ENCODE peak calls at places on chromosomes 3 and 15, in six cellular contexts. Q is GM12878, T is HCT116, E is H1, V is HepG2, W is K562. L is an unnamed sample.

GRCh38 chr3:71652786-71653419 is 69.4 kb upstream of the FOXP1 start:
- DNase-seq in V (peak; percentile 50), Q (peak; percentile 4), W (peak; percentile 17), T (peak; percentile 4), E (no peak), L (no peak)

GRCh38 chr15:80699981-80700380 is 4.9 kb downstream of the ABHD17C start:
- DNase-seq in T (no peak), W (no peak), E (no peak), Q (no peak), V (no peak), L (no peak)

GRCh38 chr15:74525946-74526345 is 15.1 kb upstream of the ARID3B start:
- DNase-seq in E (no peak), T (peak; percentile 72), V (no peak), W (peak; percentile 12), Q (no peak), L (no peak)

GRCh38 chr3:151439652-151440125 is 21.2 kb downstream of the IGSF10 start:
- DNase-seq in T (peak; percentile 53), Q (no peak), E (no peak), W (peak; percentile 40), V (peak; percentile 49), L (no peak)

GRCh38 chr3:99965077-99965476 is 147.4 kb downstream of the CMSS1 start:
- DNase-seq in V (no peak), E (no peak), W (no peak), T (no peak), Q (no peak), L (no peak)

GRCh38 chr3:72633534-72633933 is 214.7 kb downstream of the SHQ1 start:
- DNase-seq in E (no peak), T (no peak), V (no peak), Q (no peak), W (no peak), L (no peak)

GRCh38 chr3:59235221-59236012 is 185.6 kb upstream of the CFAP20DC start:
- DNase-seq in Q (peak; percentile 46), T (no peak), W (no peak), V (no peak), E (no peak), L (no peak)

GRCh38 chr3:195249858-195250464 is 21.0 kb downstream of the XXYLT1 start:
- DNase-seq in E (no peak), W (no peak), Q (no peak), T (no peak), V (no peak), L (no peak)

GRCh38 chr3:100525753-100526612 is 33.6 kb downstream of the TMEM45A start:
- DNase-seq in W (no peak), E (no peak), V (no peak), T (peak; percentile 27), Q (no peak), L (no peak)

GRCh38 chr15:98503970-98504369 is 144.4 kb upstream of the IGF1R start:
- DNase-seq in E (no peak), W (no peak), Q (no peak), T (no peak), V (no peak), L (no peak)

GRCh38 chr3:16181361-16181760 is 6.9 kb downstream of the GALNT15 start:
- DNase-seq in T (no peak), E (no peak), V (no peak), Q (no peak), W (no peak), L (no peak)

GRCh38 chr3:24377218-24377993 is 117.2 kb downstream of the THRB start:
- DNase-seq in W (no peak), V (no peak), T (no peak), Q (no peak), E (no peak), L (no peak)

GRCh38 chr3:43963208-43963607 is 272.5 kb downstream of the ABHD5 start:
- DNase-seq in W (no peak), Q (no peak), T (no peak), V (no peak), E (no peak), L (no peak)

GRCh38 chr3:122314467-122314866 is 10.6 kb upstream of the CSTA start:
- DNase-seq in V (no peak), W (no peak), Q (no peak), E (no peak), T (no peak), L (no peak)

GRCh38 chr3:126438746-126439145 is 36.9 kb downstream of the ZXDC start:
- DNase-seq in E (no peak), T (no peak), Q (no peak), W (no peak), V (no peak), L (no peak)

GRCh38 chr15:88630141-88630721 is 8.6 kb upstream of the ISG20 start:
- DNase-seq in V (no peak), E (no peak), W (no peak), T (no peak), Q (no peak), L (no peak)

GRCh38 chr3:196080997-196081833 is 675 bp downstream of the TFRC start:
- DNase-seq in E (no peak), T (no peak), Q (no peak), W (peak; percentile 73), V (peak; percentile 35), L (peak; percentile 45)

GRCh38 chr3:66363133-66363532 is 137.7 kb downstream of the LRIG1 start:
- DNase-seq in T (no peak), V (no peak), W (no peak), E (no peak), Q (no peak), L (no peak)

GRCh38 chr15:89406756-89407650 is 72.4 kb upstream of the POLG start:
- DNase-seq in T (no peak), W (no peak), V (no peak), Q (no peak), E (no peak), L (peak; percentile 70)

GRCh38 chr3:71708478-71709098 is 16.6 kb downstream of the EIF4E3 start:
- DNase-seq in W (no peak), T (no peak), E (no peak), Q (no peak), V (no peak), L (no peak)

GRCh38 chr15:100020181-100020580 is 286.9 kb upstream of the LYSMD4 start:
- DNase-seq in E (peak; percentile 50), T (no peak), V (no peak), Q (no peak), W (no peak), L (peak; percentile 61)

GRCh38 chr3:161403251-161403650 is 31.9 kb upstream of the SPTSSB start:
- DNase-seq in Q (no peak), T (no peak), V (no peak), E (no peak), W (no peak), L (no peak)

GRCh38 chr3:141797819-141798405 is 34.7 kb downstream of the GRK7 start:
- DNase-seq in W (no peak), T (no peak), V (no peak), E (no peak), Q (no peak), L (no peak)

DNA sequence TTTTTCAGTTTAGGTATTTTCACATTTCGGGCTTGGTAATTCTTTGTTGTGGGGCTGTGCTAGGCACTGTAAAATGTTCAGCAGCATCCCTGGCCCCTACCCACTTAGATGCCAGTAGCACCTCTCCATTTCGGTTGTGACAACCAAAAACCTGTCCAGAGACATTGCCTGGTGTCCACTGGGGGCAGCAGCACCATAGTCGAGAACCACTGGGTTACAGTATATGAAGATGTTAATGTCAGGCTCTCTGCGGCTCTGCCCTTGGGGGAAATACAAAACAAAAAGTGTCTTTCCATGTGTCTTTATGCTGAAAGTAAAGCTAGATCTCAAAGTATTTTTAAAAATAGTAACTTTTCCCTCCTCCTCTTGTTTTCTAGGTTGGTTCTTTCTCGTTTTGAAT is 177.2 kb downstream of the ITPR1 start:
- DNase-seq in V (peak; percentile 5), T (no peak), W (peak; percentile 44), Q (no peak), E (no peak), L (peak; percentile 55)
- TF ChIP-seq ATF3 in V (no peak), T (no peak), W (no peak), Q (no peak), E (no peak), L (no peak)

GRCh38 chr3:51709675-51710074 is 2.8 kb downstream of the GRM2 start:
- DNase-seq in T (no peak), Q (no peak), W (no peak), E (no peak), V (no peak), L (no peak)
- TF ChIP-seq ATF3 in T (no peak), Q (no peak), W (no peak), E (no peak), V (no peak), L (no peak)

GRCh38 chr3:80113331-80113730 is 345.5 kb upstream of the ROBO1 start:
- DNase-seq in Q (no peak), V (peak; percentile 26), E (no peak), T (no peak), W (no peak), L (no peak)
- TF ChIP-seq ATF3 in Q (no peak), V (no peak), E (no peak), T (no peak), W (no peak), L (no peak)

GRCh38 chr15:39495871-39496459 is 84.9 kb upstream of the THBS1 start:
- DNase-seq in W (no peak), Q (no peak), T (no peak), V (no peak), E (no peak), L (no peak)
- TF ChIP-seq ATF3 in W (no peak), Q (no peak), T (no peak), V (no peak), E (no peak), L (no peak)

DNA sequence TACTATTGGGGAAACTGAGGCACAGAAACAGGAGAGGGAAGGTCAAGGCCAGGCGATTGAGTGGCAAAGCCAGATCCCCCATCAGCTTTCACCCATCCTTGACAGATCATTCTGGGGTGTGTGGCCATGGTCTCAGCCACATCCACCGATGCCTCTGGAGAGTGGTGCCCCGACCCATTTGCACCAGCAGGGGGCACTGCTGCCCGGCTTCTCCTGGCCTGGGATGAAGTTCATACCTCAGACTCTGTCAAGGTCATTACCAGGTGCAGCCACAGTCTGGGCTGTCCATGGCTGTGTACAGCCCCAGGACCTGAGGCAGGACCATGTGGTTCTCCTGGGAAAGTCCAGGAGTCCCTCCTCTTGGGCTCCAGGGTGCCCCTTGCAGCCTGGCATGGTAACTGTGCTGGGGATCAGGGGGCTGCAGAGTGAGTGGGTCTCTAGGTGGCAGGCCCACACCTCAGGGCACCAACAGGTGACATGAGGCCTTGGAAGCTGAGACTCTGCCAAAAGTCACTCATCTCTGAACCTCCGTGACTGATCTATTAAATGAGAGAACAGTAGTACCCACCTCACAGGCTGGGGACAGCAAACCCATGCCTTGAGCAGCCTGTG is 67.3 kb downstream of the CACNA2D2 start:
- DNase-seq in T (peak; percentile 19), W (peak; percentile 82), Q (no peak), V (peak; percentile 50), E (peak; percentile 50), L (peak; percentile 89)
- TF ChIP-seq ATF3 in T (no peak), W (no peak), Q (no peak), V (no peak), E (no peak), L (no peak)